ENCODE peak calls at places on chromosomes 3 and 15, in ten cellular contexts. H is GM23338; P is endothelial cell; N is CD8-positive, alpha-beta T cell; X is tibial artery; U is uterus; F is CD4-positive, alpha-beta T cell; A is fibroblast of the aortic adventitia; S is AG04450; I is activated B cell treated with CpG ODN at 0.5 μM for 24 hours. R is an unnamed sample.

GRCh38 chr3:188950832-188951489 is 220.8 kb upstream of the TPRG1 start:
- DNase-seq in P (no peak), N (no peak), U (peak; percentile 74), F (no peak), H (no peak), S (peak; percentile 92), I (no peak), A (peak; percentile 99), X (peak; percentile 94), R (no peak)

GRCh38 chr3:101850327-101851048 is 1.2 kb downstream of the NFKBIZ start:
- DNase-seq in A (peak; percentile 86), S (no peak), F (no peak), X (no peak), U (no peak), I (no peak), H (no peak), P (no peak), N (peak; percentile 40), R (no peak)

GRCh38 chr3:72157782-72158638 is 373.1 kb upstream of the PROK2 start:
- DNase-seq in H (no peak), F (no peak), X (no peak), A (no peak), P (no peak), I (no peak), N (no peak), U (no peak), S (no peak), R (no peak)

GRCh38 chr15:99476413-99477222 is 89.2 kb upstream of the MEF2A start:
- DNase-seq in I (peak; percentile 60), U (peak; percentile 75), N (peak; percentile 40), P (no peak), A (peak; percentile 99), F (no peak), X (peak; percentile 78), S (peak; percentile 97), H (no peak), R (no peak)

GRCh38 chr15:78437107-78437761 is 782 bp upstream of the IREB2 start:
- DNase-seq in N (no peak), F (no peak), S (no peak), A (no peak), X (no peak), U (no peak), I (no peak), H (peak; percentile 54), P (no peak), R (no peak)

GRCh38 chr15:57312323-57313133 is 63.8 kb upstream of the CGNL1 start:
- DNase-seq in F (no peak), N (no peak), I (no peak), X (no peak), U (no peak), A (no peak), P (no peak), H (no peak), S (no peak), R (no peak)

GRCh38 chr15:98503970-98504369 is 144.4 kb upstream of the IGF1R start:
- DNase-seq in P (no peak), U (no peak), S (no peak), N (no peak), A (peak; percentile 74), I (no peak), F (no peak), H (no peak), X (peak; percentile 62), R (no peak)

GRCh38 chr3:35651888-35652287 is 12.6 kb downstream of the ARPP21 start:
- DNase-seq in H (no peak), N (no peak), P (no peak), X (no peak), F (no peak), S (no peak), A (peak; percentile 57), I (no peak), U (no peak), R (no peak)

GRCh38 chr3:196053487-196053886 is 28.4 kb downstream of the TFRC start:
- DNase-seq in F (no peak), P (no peak), X (no peak), N (no peak), H (no peak), A (no peak), S (no peak), I (no peak), U (no peak), R (no peak)

GRCh38 chr3:145959457-145960088 is 201.4 kb downstream of the PLOD2 start:
- DNase-seq in S (no peak), X (no peak), A (no peak), U (no peak), P (no peak), N (no peak), F (no peak), I (no peak), H (no peak), R (no peak)

GRCh38 chr3:135392151-135392550 is 573.4 kb upstream of the PPP2R3A start:
- DNase-seq in N (no peak), X (no peak), H (no peak), I (no peak), P (no peak), S (no peak), F (no peak), A (no peak), U (no peak), R (no peak)

GRCh38 chr3:46399557-46399956 is 7.3 kb downstream of the CCR5AS start:
- DNase-seq in S (no peak), H (no peak), X (no peak), N (no peak), A (no peak), F (no peak), U (no peak), P (no peak), I (no peak), R (no peak)

GRCh38 chr3:68018275-68018674 is 363.9 kb upstream of the SUCLG2 start:
- DNase-seq in I (no peak), U (no peak), F (no peak), S (no peak), X (no peak), N (no peak), P (no peak), H (peak; percentile 33), A (no peak), R (no peak)

GRCh38 chr3:68017069-68017468 is 362.7 kb upstream of the SUCLG2 start:
- DNase-seq in P (no peak), A (no peak), I (no peak), N (no peak), F (no peak), S (no peak), X (no peak), U (no peak), H (peak; percentile 9), R (no peak)
- TF ChIP-seq CTCF in P (no peak), A (no peak), I (no peak), N (no peak), F (no peak), S (no peak), X (no peak), U (no peak), H (peak; percentile 31), R (no peak)

GRCh38 chr15:71304681-71305080 is 189.4 kb downstream of the THSD4 start:
- DNase-seq in I (no peak), P (no peak), N (no peak), F (no peak), H (no peak), S (no peak), A (peak; percentile 62), X (no peak), U (no peak), R (no peak)

GRCh38 chr15:71301958-71302621 is 186.8 kb downstream of the THSD4 start:
- DNase-seq in I (no peak), N (no peak), A (peak; percentile 63), S (no peak), P (no peak), F (no peak), H (no peak), X (no peak), U (no peak), R (no peak)

GRCh38 chr15:71306538-71306937 is 191.3 kb downstream of the THSD4 start:
- DNase-seq in I (no peak), N (no peak), F (no peak), U (no peak), P (no peak), A (no peak), S (no peak), H (no peak), X (no peak), R (no peak)

GRCh38 chr15:71302861-71303410 is 187.7 kb downstream of the THSD4 start:
- DNase-seq in X (no peak), I (no peak), S (no peak), F (no peak), U (no peak), A (peak; percentile 55), N (no peak), P (no peak), H (no peak), R (no peak)

GRCh38 chr15:71303977-71304376 is 188.7 kb downstream of the THSD4 start:
- DNase-seq in H (no peak), P (no peak), N (no peak), I (no peak), U (no peak), F (no peak), X (no peak), A (no peak), S (no peak), R (no peak)
- TF ChIP-seq CTCF in H (no peak), P (no peak), N (no peak), I (no peak), U (no peak), F (no peak), X (no peak), A (no peak), S (no peak), R (no peak)

GRCh38 chr15:29115093-29115991 is 154.3 kb downstream of the NSMCE3 start:
- DNase-seq in A (no peak), P (peak; percentile 68), F (no peak), H (peak; percentile 77), I (no peak), N (peak; percentile 21), X (no peak), U (no peak), S (no peak), R (peak; percentile 36)
- TF ChIP-seq CTCF in A (no peak), P (peak; percentile 59), F (peak; percentile 61), H (no peak), I (no peak), N (peak; percentile 47), X (no peak), U (no peak), S (peak; percentile 45), R (peak; percentile 68)

GRCh38 chr3:45226206-45226915 is at the start of gene TMEM158:
- DNase-seq in X (peak; percentile 70), H (peak; percentile 84), F (peak; percentile 38), P (peak; percentile 53), N (peak; percentile 63), U (peak; percentile 87), A (peak; percentile 57), S (no peak), I (peak; percentile 59), R (peak; percentile 50)

GRCh38 chr3:45224824-45225464 is 1.1 kb downstream of the TMEM158 start:
- DNase-seq in A (peak; percentile 66), U (peak; percentile 72), I (peak; percentile 26), H (peak; percentile 83), X (peak; percentile 63), F (no peak), S (peak; percentile 50), P (peak; percentile 86), N (no peak), R (peak; percentile 67)

GRCh38 chr3:45225465-45226205 is 452 bp downstream of the TMEM158 start:
- DNase-seq in F (peak; percentile 18), S (no peak), N (peak; percentile 29), X (no peak), P (peak; percentile 47), U (no peak), A (peak; percentile 27), I (peak; percentile 31), H (peak; percentile 57), R (no peak)

GRCh38 chr3:45227131-45227819 is 1.2 kb upstream of the TMEM158 start:
- DNase-seq in P (no peak), X (no peak), U (no peak), I (no peak), A (peak; percentile 72), H (peak; percentile 20), S (no peak), F (no peak), N (no peak), R (no peak)

GRCh38 chr3:45227946-45228345 is 1.9 kb upstream of the TMEM158 start:
- DNase-seq in P (no peak), H (peak; percentile 66), A (no peak), U (no peak), S (no peak), X (no peak), F (no peak), N (no peak), I (no peak), R (no peak)
- TF ChIP-seq CTCF in P (no peak), H (peak; percentile 36), A (no peak), U (no peak), S (no peak), X (no peak), F (no peak), N (no peak), I (no peak), R (peak; percentile 40)